ENCODE peak calls at places on chromosomes 11 and 22, in five cellular contexts. G, U, M, P and T are unnamed samples. For H3K4me1, the result is how much of the 10 kb centered on the place peaks cover.

GRCh38 chr22:44580176-44580575 is 82.1 kb upstream of the RTL6 start:
- DNase-seq in M (no peak), G (no peak), U (no peak), P (no peak), T (peak)

GRCh38 chr11:107583629-107584195 is 7.2 kb upstream of the ELMOD1 start:
- DNase-seq in G (no peak), U (peak), P (no peak), M (peak), T (no peak)

GRCh38 chr22:40257979-40258378 is 80.3 kb downstream of the TNRC6B start:
- DNase-seq in U (peak), G (no peak), M (no peak), P (no peak), T (no peak)

GRCh38 chr11:26493616-26494015 is 78.4 kb downstream of the MUC15 start:
- DNase-seq in P (no peak), G (no peak), U (no peak), M (no peak), T (no peak)

GRCh38 chr11:72832301-72833082 is 18.3 kb downstream of the ATG16L2 start:
- DNase-seq in M (no peak), P (no peak), U (no peak), G (no peak), T (peak)

GRCh38 chr11:27471588-27472397 is 797 bp downstream of the LGR4 start:
- DNase-seq in P (peak), G (peak), U (no peak), M (peak), T (peak)

GRCh38 chr11:110158317-110159200 is 65.4 kb downstream of the ZC3H12C start:
- DNase-seq in G (no peak), P (no peak), M (no peak), U (no peak), T (no peak)

GRCh38 chr11:119583585-119583984 is 145.4 kb downstream of the NECTIN1 start:
- DNase-seq in M (no peak), G (no peak), U (no peak), P (no peak), T (no peak)

GRCh38 chr11:57403176-57404147 is 13.0 kb upstream of the PRG2 start:
- DNase-seq in G (no peak), P (no peak), M (no peak), U (no peak), T (no peak)

GRCh38 chr22:41021655-41022454 is 70.5 kb upstream of the EP300 start:
- DNase-seq in M (peak), G (peak), P (peak), U (peak), T (peak)

GRCh38 chr22:24875862-24876506 is 70.0 kb downstream of the SGSM1 start:
- DNase-seq in M (no peak), U (no peak), G (no peak), P (no peak), T (no peak)

GRCh38 chr22:29702931-29703594 is 16.7 kb upstream of the CABP7 start:
- DNase-seq in P (peak), M (no peak), G (peak), U (no peak), T (no peak)

GRCh38 chr11:27216268-27217149 is 146.5 kb downstream of the CCDC34 start:
- DNase-seq in M (no peak), P (peak), G (peak), U (peak), T (peak)

GRCh38 chr22:39498368-39498767 is 3.7 kb upstream of the MIEF1 start:
- DNase-seq in M (no peak), U (no peak), P (no peak), G (no peak), T (no peak)

GRCh38 chr11:17354070-17354924 is 2.7 kb downstream of the NCR3LG1 start:
- DNase-seq in P (peak), M (peak), U (peak), G (peak), T (no peak)

GRCh38 chr11:1389103-1389931 is 417 bp upstream of the BRSK2 start:
- DNase-seq in P (peak), G (peak), U (peak), M (peak), T (peak)

GRCh38 chr11:69005183-69005630 is 7.8 kb downstream of the MRGPRF start:
- DNase-seq in M (no peak), P (no peak), U (no peak), G (no peak), T (no peak)

GRCh38 chr11:117819096-117820040 is 5.2 kb downstream of the FXYD2 start:
- DNase-seq in G (peak), M (peak), U (peak), P (peak), T (peak)

GRCh38 chr22:47631571-47632102 is 869.2 kb downstream of the TBC1D22A start:
- DNase-seq in P (peak), M (no peak), G (no peak), U (no peak), T (no peak)

GRCh38 chr22:41874090-41874489 is 40.8 kb downstream of the SHISA8 start:
- DNase-seq in P (no peak), G (no peak), M (no peak), U (no peak), T (no peak)

GRCh38 chr11:130031056-130031455 is 28.4 kb upstream of the PRDM10 start:
- DNase-seq in P (no peak), G (no peak), M (no peak), U (no peak), T (no peak)

GRCh38 chr22:31096637-31097274 is 10.6 kb downstream of the SELENOM start:
- DNase-seq in U (no peak), M (no peak), G (no peak), P (no peak), T (no peak)

GRCh38 chr11:58070585-58070984 is 39.8 kb downstream of the OR6Q1 start:
- DNase-seq in G (no peak), U (no peak), M (no peak), P (no peak), T (no peak)

GRCh38 chr22:50190182-50190951 is 4.7 kb downstream of the TRABD start:
- DNase-seq in U (no peak), G (peak), M (peak), P (peak), T (peak)

GRCh38 chr11:121282886-121283502 is 9.6 kb upstream of the SC5D start:
- DNase-seq in P (no peak), G (no peak), M (no peak), U (no peak), T (no peak)

GRCh38 chr22:43840851-43841250 is 21.5 kb downstream of the SULT4A1 start:
- DNase-seq in M (no peak), G (no peak), P (no peak), U (no peak), T (no peak)

DNA sequence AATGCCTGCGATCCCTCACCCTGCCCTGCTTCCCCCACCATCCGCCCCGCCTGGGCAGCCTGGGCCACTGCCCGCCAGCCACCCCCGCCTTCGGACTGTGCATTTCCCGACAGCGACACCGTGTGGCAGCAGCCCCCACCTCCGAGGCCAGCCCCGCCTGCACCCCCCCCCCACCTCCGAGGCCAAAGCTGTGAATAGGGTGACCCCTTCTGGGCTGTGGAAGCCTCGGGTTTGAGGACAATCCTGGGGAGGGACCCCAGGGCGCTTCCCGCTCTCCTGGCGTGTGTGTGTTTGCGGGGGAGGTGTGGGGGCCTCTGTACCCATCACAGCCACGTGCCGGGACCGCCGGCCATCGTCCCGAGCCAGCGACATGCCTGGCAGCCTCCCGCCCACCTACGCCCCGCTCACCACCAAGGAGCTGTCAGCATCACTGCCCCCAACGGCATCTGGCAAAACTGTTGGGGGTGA is 33.8 kb upstream of the PPARA start:
- DNase-seq in G (peak), P (peak), U (peak), M (peak), T (peak)
- H3K27ac ChIP-seq in G (peak), P (peak), U (no peak), M (no peak), T (no peak)

GRCh38 chr11:132780051-132780450 is 752.2 kb downstream of the OPCML start:
- DNase-seq in M (no peak), G (no peak), P (no peak), U (no peak), T (no peak)

GRCh38 chr11:132779487-132779886 is 752.8 kb downstream of the OPCML start:
- DNase-seq in M (peak), G (no peak), U (peak), P (no peak), T (no peak)

GRCh38 chr11:132772712-132773545 is 759.4 kb downstream of the OPCML start:
- DNase-seq in P (no peak), M (no peak), U (no peak), G (no peak), T (no peak)

GRCh38 chr11:132782102-132782501 is 750.2 kb downstream of the OPCML start:
- DNase-seq in U (no peak), G (no peak), M (no peak), P (no peak), T (no peak)

DNA sequence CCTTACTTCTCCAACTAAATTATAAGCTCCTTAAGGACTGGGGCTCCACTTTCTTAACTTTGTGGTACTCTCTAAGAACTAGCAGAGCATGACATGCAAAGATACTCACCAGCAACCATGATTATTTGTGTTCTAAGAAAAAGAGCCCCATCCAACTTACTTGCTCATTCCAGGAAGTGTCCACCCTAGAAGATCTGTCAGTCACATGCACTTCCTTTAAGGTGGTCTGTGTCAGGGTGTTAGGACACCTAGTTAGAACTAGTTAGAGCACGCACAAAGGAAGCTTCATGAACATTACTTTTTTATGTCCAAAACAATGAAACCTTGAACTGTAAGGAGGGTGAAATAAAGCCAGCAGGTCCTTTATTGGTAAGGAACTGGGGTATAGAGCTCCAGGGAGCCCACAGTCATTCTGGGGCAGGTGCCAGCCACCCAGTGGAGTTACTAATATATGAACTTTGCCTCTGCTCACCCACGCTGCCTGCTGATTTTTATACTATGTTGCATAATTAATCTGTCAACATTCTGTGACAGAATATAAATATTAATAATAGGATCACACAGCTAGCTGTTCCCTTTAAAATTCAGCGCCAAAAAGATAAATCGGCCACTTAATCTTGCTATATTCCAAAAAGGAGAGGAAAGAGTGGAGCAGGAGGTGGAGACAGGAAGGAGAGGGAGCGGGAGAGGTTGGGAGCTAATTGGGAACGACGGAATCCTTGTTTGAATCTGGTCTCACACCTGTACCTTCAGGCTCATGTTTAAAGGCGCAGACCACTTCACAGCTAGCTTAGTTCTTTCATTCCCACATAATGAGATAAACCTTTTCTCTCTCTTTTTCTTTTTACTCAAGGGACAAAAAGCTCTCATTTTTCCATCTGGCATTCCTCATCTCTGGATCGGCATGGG is 755.0 kb downstream of the OPCML start:
- DNase-seq in G (no peak), U (no peak), P (no peak), M (no peak), T (no peak)
- H3K4me1 ChIP-seq in G (under half), U (under half), P (under half), M (under half), T (under half)

GRCh38 chr22:23787910-23788309 is 1.1 kb downstream of the SMARCB1 start:
- DNase-seq in G (no peak), M (no peak), P (no peak), U (no peak), T (no peak)
- H3K27ac ChIP-seq in G (peak), M (peak), P (peak), U (no peak), T (no peak)

DNA sequence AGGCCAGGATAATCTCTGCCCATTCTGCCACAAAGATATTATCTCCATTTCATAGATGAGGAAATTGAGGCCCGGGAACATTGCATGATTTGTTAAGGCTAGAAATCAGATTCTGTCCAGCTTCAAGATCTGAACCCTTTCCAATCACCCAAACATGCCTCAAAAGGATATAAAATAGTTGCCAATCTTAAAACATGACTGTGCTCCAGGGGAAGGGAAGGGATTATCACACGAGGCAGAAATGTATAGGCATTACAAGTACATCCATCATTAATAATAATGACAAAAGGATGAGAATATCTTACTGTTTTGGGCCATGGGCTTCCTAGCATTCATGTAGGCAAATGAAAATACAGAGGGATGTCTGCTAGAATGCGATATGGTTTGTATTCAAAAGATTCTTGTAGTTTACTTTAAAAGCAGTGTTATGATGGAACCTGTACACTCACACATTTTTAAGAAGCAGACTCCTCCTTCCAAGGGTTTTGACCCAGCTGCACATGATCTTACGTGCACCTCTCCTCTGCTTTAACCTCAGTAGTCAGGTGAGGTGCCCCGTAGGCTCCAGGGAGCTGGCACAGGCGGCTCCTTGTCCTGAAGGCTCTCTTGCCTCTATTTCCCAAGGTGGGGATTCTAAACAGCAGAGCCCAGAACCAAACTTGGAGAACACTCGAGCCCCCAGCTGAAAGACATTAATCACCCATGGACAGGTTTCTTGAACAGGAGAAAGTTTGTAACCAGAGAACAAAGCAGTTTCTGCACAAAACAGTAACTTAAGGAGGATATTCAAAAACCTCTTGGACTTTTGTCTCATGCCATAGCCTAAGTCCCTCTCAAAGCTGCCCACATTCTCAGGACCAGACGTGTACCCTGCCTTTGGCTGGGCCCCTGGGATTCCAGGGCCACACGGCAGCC is 36.0 kb downstream of the PARVA start:
- DNase-seq in P (no peak), G (no peak), U (peak), M (no peak), T (no peak)
- H3K4me1 ChIP-seq in P (under half), G (under half), U (half or more), M (half or more), T (under half)

DNA sequence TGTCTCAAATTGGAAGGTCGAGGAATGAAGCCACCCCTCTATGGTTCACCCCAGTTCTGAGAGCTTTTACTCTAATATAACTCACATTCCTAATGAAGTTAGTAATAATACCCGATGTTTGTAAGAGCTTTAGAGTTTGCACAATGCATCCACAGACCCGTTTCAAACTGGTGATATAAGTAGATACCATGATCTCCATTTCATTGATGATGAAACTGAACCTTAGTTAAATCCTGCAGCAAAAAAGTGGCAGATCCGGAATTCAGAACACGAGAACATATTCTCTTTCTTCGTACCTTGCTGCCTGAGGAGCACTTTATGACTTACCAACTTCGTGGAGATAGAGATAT is 757 bp upstream of the RBFOX2 start:
- DNase-seq in P (no peak), G (no peak), U (peak), M (no peak), T (no peak)
- H3K27ac ChIP-seq in P (peak), G (peak), U (peak), M (peak), T (no peak)

GRCh38 chr11:3158821-3159220 is 6.3 kb downstream of the OSBPL5 start:
- DNase-seq in G (peak), U (no peak), M (no peak), P (no peak), T (peak)

GRCh38 chr11:3161309-3161708 is 3.8 kb downstream of the OSBPL5 start:
- DNase-seq in G (peak), M (no peak), U (no peak), P (no peak), T (peak)

GRCh38 chr11:3158131-3158591 is 6.9 kb downstream of the OSBPL5 start:
- DNase-seq in M (no peak), P (no peak), G (peak), U (no peak), T (peak)

GRCh38 chr11:3160252-3161031 is 4.7 kb downstream of the OSBPL5 start:
- DNase-seq in U (peak), P (peak), G (peak), M (peak), T (peak)

GRCh38 chr11:3159296-3160190 is 5.6 kb downstream of the OSBPL5 start:
- DNase-seq in P (no peak), M (no peak), G (peak), U (no peak), T (peak)
- H3K4me1 ChIP-seq in P (half or more), M (under half), G (under half), U (half or more), T (under half)

GRCh38 chr22:19358195-19358594 is 66.7 kb upstream of the CLTCL1 start:
- DNase-seq in M (no peak), U (no peak), G (no peak), P (no peak), T (no peak)

GRCh38 chr22:19360300-19360792 is 68.8 kb upstream of the CLTCL1 start:
- DNase-seq in P (no peak), U (no peak), G (no peak), M (no peak), T (no peak)

GRCh38 chr22:19360862-19361261 is 69.3 kb upstream of the CLTCL1 start:
- DNase-seq in U (no peak), M (no peak), P (no peak), G (no peak), T (no peak)

GRCh38 chr22:19358703-19359553 is 67.4 kb upstream of the CLTCL1 start:
- DNase-seq in P (no peak), M (no peak), U (no peak), G (no peak), T (no peak)

DNA sequence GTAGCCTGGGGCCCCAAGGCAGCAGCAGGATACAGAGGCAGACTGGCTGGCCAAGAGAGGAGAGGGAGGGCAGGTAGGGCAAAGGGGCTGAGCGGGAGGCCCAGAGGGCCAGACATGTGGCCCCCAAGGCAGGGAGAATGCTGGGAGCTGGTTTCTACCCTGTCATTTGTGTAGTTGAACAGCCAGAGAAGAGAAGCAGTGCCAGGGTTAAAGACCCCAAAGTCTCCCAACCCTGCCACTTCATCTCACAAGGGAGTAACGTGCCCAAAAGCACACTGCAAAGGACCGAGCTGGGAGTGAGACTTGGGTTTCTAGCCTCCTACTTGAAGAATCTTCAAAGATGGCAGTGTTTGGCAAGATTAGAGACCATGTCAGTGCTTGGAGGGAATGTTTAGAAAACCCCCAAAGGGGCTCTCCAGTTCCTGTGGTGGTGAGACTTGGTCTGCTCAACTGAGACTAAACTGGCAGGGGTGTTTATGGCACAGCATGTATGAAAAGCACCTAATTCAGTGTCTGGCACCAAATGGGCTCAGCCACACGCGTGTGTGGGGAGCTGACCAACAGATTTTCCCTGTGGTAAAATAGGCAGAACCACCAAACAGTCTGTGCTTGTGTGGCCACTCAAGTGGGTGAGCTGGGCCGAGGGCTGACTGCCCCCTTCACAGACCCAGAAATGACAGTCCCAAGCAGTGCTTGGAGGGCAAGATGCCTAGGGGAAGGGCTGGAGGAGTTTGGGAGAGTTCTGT is 68.2 kb upstream of the CLTCL1 start:
- DNase-seq in M (no peak), G (no peak), U (no peak), P (no peak), T (no peak)
- H3K27ac ChIP-seq in M (no peak), G (no peak), U (no peak), P (no peak), T (no peak)